ENCODE peak calls at places on chromosomes 12 and 14, in five cellular contexts. One of them, this sample, is unnamed.

GRCh38 chr14:51597511-51597920 is 54.2 kb upstream of the FRMD6 start:
- DNase-seq in transverse colon: no peak
- DNase-seq in sigmoid colon: no peak
- DNase-seq in tibial artery: no peak
- DNase-seq in pancreas: no peak
- DNase-seq in this sample: no peak

GRCh38 chr12:110565919-110566871 is 16.9 kb downstream of the PPTC7 start:
- DNase-seq in pancreas: no peak
- DNase-seq in tibial artery: no peak
- DNase-seq in sigmoid colon: no peak
- DNase-seq in transverse colon: no peak
- DNase-seq in this sample: no peak

GRCh38 chr12:22282283-22282682 is 52.2 kb downstream of the ST8SIA1 start:
- DNase-seq in tibial artery: no peak
- DNase-seq in sigmoid colon: no peak
- DNase-seq in transverse colon: no peak
- DNase-seq in pancreas: no peak
- DNase-seq in this sample: no peak

GRCh38 chr14:67623114-67623513 is 3.4 kb downstream of the ARG2 start:
- DNase-seq in pancreas: no peak
- DNase-seq in sigmoid colon: no peak
- DNase-seq in transverse colon: no peak
- DNase-seq in tibial artery: no peak
- DNase-seq in this sample: no peak

GRCh38 chr12:112822056-112822455 is 30.5 kb downstream of the RPH3A start:
- DNase-seq in transverse colon: no peak
- DNase-seq in sigmoid colon: no peak
- DNase-seq in pancreas: no peak
- DNase-seq in tibial artery: no peak
- DNase-seq in this sample: no peak

GRCh38 chr12:46794593-46795190 is 31.1 kb downstream of the SLC38A4 start:
- DNase-seq in pancreas: no peak
- DNase-seq in sigmoid colon: no peak
- DNase-seq in transverse colon: no peak
- DNase-seq in tibial artery: no peak
- DNase-seq in this sample: no peak

GRCh38 chr12:4270016-4270669 is 3.4 kb upstream of the CCND2 start:
- DNase-seq in transverse colon: peak; percentile 66
- DNase-seq in sigmoid colon: no peak
- DNase-seq in pancreas: no peak
- DNase-seq in tibial artery: no peak
- DNase-seq in this sample: no peak

GRCh38 chr12:27555928-27556778 is 32.1 kb downstream of the PPFIBP1 start:
- DNase-seq in transverse colon: no peak
- DNase-seq in tibial artery: no peak
- DNase-seq in pancreas: no peak
- DNase-seq in sigmoid colon: no peak
- DNase-seq in this sample: no peak

GRCh38 chr12:75959506-75959905 is 72.1 kb downstream of the PHLDA1 start:
- DNase-seq in tibial artery: no peak
- DNase-seq in sigmoid colon: no peak
- DNase-seq in pancreas: no peak
- DNase-seq in transverse colon: no peak
- DNase-seq in this sample: no peak

GRCh38 chr12:6817056-6817455 is 4.6 kb upstream of the GPR162 start:
- DNase-seq in transverse colon: no peak
- DNase-seq in pancreas: no peak
- DNase-seq in sigmoid colon: no peak
- DNase-seq in tibial artery: no peak
- DNase-seq in this sample: no peak

DNA sequence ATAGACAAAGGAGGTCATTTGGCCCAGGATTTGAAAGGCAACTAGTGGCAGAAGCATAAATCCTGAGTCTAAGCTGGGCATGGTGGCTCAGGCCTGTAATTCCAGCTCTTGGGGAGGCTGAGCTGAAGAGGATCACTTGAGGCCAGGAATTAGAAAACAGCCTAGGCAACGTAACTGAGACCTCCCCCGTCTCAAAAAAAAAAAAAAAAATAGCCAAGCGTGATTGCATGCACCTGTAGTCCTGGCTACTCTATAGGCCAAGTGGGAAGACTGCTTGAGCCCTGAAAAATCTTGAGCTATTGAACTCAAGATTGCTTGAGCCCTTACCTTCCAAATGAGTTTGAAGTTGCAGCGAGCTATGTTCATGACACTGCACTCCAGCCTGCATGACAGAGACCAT is 7.8 kb downstream of the GON7 start:
- DNase-seq in pancreas: no peak
- DNase-seq in transverse colon: no peak
- DNase-seq in sigmoid colon: no peak
- DNase-seq in tibial artery: no peak
- DNase-seq in this sample: no peak
- TF ChIP-seq CTCF in pancreas: no peak
- TF ChIP-seq CTCF in transverse colon: no peak
- TF ChIP-seq CTCF in sigmoid colon: no peak
- TF ChIP-seq CTCF in tibial artery: no peak
- TF ChIP-seq CTCF in this sample: no peak

DNA sequence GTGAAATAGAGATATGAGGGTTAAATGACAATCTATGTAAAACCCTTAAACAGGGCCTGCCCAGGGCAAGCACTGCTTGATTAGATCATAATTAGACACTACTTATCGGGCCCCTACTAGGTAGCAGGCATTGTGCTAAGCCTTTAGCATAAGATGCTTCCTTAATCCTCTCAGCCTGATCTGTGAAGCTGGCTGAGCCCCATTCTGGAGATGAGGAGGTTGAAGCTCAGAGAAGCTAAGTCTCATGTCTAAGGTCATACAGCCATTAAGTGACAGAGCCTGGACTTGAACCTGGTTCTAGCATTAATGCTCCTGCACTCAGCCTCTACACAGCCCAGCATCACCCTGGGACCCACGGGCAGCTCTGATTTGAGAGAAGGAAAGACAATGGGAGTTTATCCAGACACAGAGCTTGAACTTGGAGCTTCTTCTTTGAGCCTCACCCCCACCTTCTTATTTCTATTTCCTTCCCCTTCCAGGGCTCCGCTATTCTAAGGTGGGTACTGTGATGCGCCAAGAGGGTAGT is 761 bp upstream of the ZDHHC22 start:
- DNase-seq in transverse colon: no peak
- DNase-seq in sigmoid colon: no peak
- DNase-seq in pancreas: no peak
- DNase-seq in tibial artery: no peak
- DNase-seq in this sample: no peak
- H3K4me3 ChIP-seq in transverse colon: no peak overlapping the region
- H3K4me3 ChIP-seq in sigmoid colon: no peak overlapping the region
- H3K4me3 ChIP-seq in pancreas: no peak overlapping the region
- H3K4me3 ChIP-seq in tibial artery: no peak overlapping the region
- H3K4me3 ChIP-seq in this sample: no peak overlapping the region

DNA sequence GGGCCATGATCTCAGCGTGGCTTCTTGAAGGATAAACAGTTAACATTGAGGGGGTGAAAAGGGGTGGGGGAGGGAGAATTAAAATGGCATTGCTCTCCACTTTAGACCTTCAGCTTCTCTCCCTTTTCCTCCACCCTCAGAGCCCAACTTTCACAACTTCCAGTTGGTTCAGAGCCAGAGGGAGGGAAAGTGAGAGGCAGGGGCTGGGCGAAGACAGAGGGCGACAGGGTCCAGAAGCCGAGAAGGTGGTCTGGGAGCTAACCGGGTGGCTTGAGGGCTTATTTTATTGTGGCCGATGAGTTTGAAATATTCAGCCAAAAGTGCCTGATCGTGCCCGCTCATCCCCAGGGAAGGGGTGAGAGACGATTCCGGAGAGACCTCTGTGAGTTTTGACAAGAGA is 4.1 kb downstream of the BMP4 start:
- DNase-seq in transverse colon: no peak
- DNase-seq in tibial artery: peak; percentile 50
- DNase-seq in sigmoid colon: no peak
- DNase-seq in pancreas: no peak
- DNase-seq in this sample: no peak
- H3K36me3 ChIP-seq in transverse colon: no peaks in the 10 kb centered on the region
- H3K36me3 ChIP-seq in tibial artery: peaks cover 5% of the 10 kb centered on the region
- H3K36me3 ChIP-seq in sigmoid colon: peaks cover 7% of the 10 kb centered on the region
- H3K36me3 ChIP-seq in pancreas: no peaks in the 10 kb centered on the region
- H3K36me3 ChIP-seq in this sample: peaks cover 9% of the 10 kb centered on the region

GRCh38 chr12:123126294-123127144 is 24.4 kb downstream of the PITPNM2 start:
- DNase-seq in sigmoid colon: peak; percentile 82
- DNase-seq in pancreas: no peak
- DNase-seq in tibial artery: peak; percentile 69
- DNase-seq in transverse colon: no peak
- DNase-seq in this sample: peak; percentile 66
- TF ChIP-seq CTCF in sigmoid colon: no peak
- TF ChIP-seq CTCF in pancreas: no peak
- TF ChIP-seq CTCF in tibial artery: no peak
- TF ChIP-seq CTCF in transverse colon: no peak
- TF ChIP-seq CTCF in this sample: no peak

GRCh38 chr12:47818701-47819543 is 781 bp downstream of the HDAC7 start:
- DNase-seq in tibial artery: peak; percentile 63
- DNase-seq in transverse colon: peak; percentile 77
- DNase-seq in sigmoid colon: peak; percentile 85
- DNase-seq in pancreas: peak; percentile 59
- DNase-seq in this sample: peak; percentile 81
- H3K4me3 ChIP-seq in tibial artery: peak overlapping the region; percentile 62
- H3K4me3 ChIP-seq in transverse colon: peak overlapping the region; percentile 72
- H3K4me3 ChIP-seq in sigmoid colon: peak overlapping the region; percentile 82
- H3K4me3 ChIP-seq in pancreas: peak overlapping the region; percentile 67
- H3K4me3 ChIP-seq in this sample: peak overlapping the region; percentile 98

DNA sequence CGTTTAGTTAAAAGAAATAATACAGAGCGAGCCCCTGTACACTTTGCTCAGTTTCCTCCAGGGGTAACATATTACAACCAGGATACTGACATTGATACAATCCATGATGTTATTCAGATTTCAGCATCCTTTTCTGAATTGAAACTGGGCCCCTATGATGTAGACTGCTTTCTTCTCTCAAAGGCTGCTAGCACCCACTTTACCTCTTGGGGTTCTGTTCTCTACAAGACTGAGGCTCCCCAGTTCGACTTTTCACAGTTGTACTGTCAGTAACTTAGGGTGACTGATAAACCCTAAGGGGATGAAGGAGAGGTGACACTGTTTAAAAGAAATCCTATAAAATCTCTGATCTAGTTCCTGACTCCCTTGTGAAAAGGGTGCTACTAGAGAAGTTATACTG is 861 bp downstream of the VPS33A start:
- DNase-seq in pancreas: no peak
- DNase-seq in transverse colon: no peak
- DNase-seq in sigmoid colon: no peak
- DNase-seq in tibial artery: no peak
- DNase-seq in this sample: no peak
- H3K36me3 ChIP-seq in pancreas: peaks cover 22% of the 10 kb centered on the region
- H3K36me3 ChIP-seq in transverse colon: peaks cover 21% of the 10 kb centered on the region
- H3K36me3 ChIP-seq in sigmoid colon: peaks cover 37% of the 10 kb centered on the region
- H3K36me3 ChIP-seq in tibial artery: peaks cover 20% of the 10 kb centered on the region
- H3K36me3 ChIP-seq in this sample: no peaks in the 10 kb centered on the region

GRCh38 chr12:29149691-29150382 is 759 bp downstream of the FAR2 start:
- DNase-seq in sigmoid colon: peak; percentile 68
- DNase-seq in tibial artery: no peak
- DNase-seq in pancreas: no peak
- DNase-seq in transverse colon: peak; percentile 38
- DNase-seq in this sample: peak; percentile 65

GRCh38 chr12:29152223-29152868 is 3.3 kb downstream of the FAR2 start:
- DNase-seq in tibial artery: no peak
- DNase-seq in transverse colon: no peak
- DNase-seq in sigmoid colon: no peak
- DNase-seq in pancreas: no peak
- DNase-seq in this sample: no peak

GRCh38 chr12:29148958-29149690 is at the start of gene FAR2:
- DNase-seq in pancreas: no peak
- DNase-seq in sigmoid colon: peak; percentile 84
- DNase-seq in transverse colon: peak; percentile 77
- DNase-seq in tibial artery: no peak
- DNase-seq in this sample: peak; percentile 68

GRCh38 chr12:29155079-29155478 is 6.0 kb downstream of the FAR2 start:
- DNase-seq in tibial artery: no peak
- DNase-seq in pancreas: no peak
- DNase-seq in sigmoid colon: no peak
- DNase-seq in transverse colon: no peak
- DNase-seq in this sample: no peak

GRCh38 chr12:29153231-29153630 is 4.2 kb downstream of the FAR2 start:
- DNase-seq in pancreas: no peak
- DNase-seq in tibial artery: no peak
- DNase-seq in transverse colon: no peak
- DNase-seq in sigmoid colon: no peak
- DNase-seq in this sample: no peak
- TF ChIP-seq CTCF in pancreas: no peak
- TF ChIP-seq CTCF in tibial artery: no peak
- TF ChIP-seq CTCF in transverse colon: no peak
- TF ChIP-seq CTCF in sigmoid colon: no peak
- TF ChIP-seq CTCF in this sample: no peak